ENCODE peak calls at places on chromosome 14, in seven cellular contexts. One of them, this sample, is unnamed.

GRCh38 chr14:35438910-35439713 is 34.6 kb upstream of the NFKBIA start:
- DNase-seq in left ventricle myocardium inferior: no peak
- DNase-seq in ovary: no peak
- DNase-seq in CD8-positive, alpha-beta T cell: no peak
- DNase-seq in HepG2: peak; percentile 52
- DNase-seq in psoas muscle: no peak
- DNase-seq in CD8-positive, alpha-beta memory T cell: no peak
- DNase-seq in this sample: no peak

GRCh38 chr14:34012369-34012768 is 61.5 kb upstream of the EGLN3 start:
- DNase-seq in CD8-positive, alpha-beta memory T cell: no peak
- DNase-seq in HepG2: no peak
- DNase-seq in ovary: no peak
- DNase-seq in CD8-positive, alpha-beta T cell: no peak
- DNase-seq in psoas muscle: no peak
- DNase-seq in left ventricle myocardium inferior: no peak
- DNase-seq in this sample: no peak

GRCh38 chr14:94364964-94365363 is 23.4 kb downstream of the SERPINA1 start:
- DNase-seq in CD8-positive, alpha-beta memory T cell: no peak
- DNase-seq in ovary: no peak
- DNase-seq in psoas muscle: no peak
- DNase-seq in left ventricle myocardium inferior: no peak
- DNase-seq in HepG2: no peak
- DNase-seq in CD8-positive, alpha-beta T cell: no peak
- DNase-seq in this sample: no peak

GRCh38 chr14:23076785-23077408 is 18.0 kb downstream of the ACIN1 start:
- DNase-seq in left ventricle myocardium inferior: no peak
- DNase-seq in HepG2: peak; percentile 68
- DNase-seq in psoas muscle: no peak
- DNase-seq in CD8-positive, alpha-beta memory T cell: peak; percentile 50
- DNase-seq in ovary: no peak
- DNase-seq in CD8-positive, alpha-beta T cell: no peak
- DNase-seq in this sample: no peak

GRCh38 chr14:93120522-93120921 is 4.8 kb upstream of the ITPK1 start:
- DNase-seq in psoas muscle: no peak
- DNase-seq in CD8-positive, alpha-beta memory T cell: no peak
- DNase-seq in CD8-positive, alpha-beta T cell: no peak
- DNase-seq in left ventricle myocardium inferior: no peak
- DNase-seq in HepG2: no peak
- DNase-seq in ovary: no peak
- DNase-seq in this sample: no peak

GRCh38 chr14:51511265-51511664 is 140.4 kb upstream of the FRMD6 start:
- DNase-seq in ovary: no peak
- DNase-seq in CD8-positive, alpha-beta memory T cell: no peak
- DNase-seq in left ventricle myocardium inferior: no peak
- DNase-seq in CD8-positive, alpha-beta T cell: no peak
- DNase-seq in HepG2: no peak
- DNase-seq in psoas muscle: no peak
- DNase-seq in this sample: no peak

GRCh38 chr14:97888331-97888730 is 1091.1 kb downstream of the VRK1 start:
- DNase-seq in ovary: no peak
- DNase-seq in HepG2: no peak
- DNase-seq in psoas muscle: no peak
- DNase-seq in CD8-positive, alpha-beta memory T cell: no peak
- DNase-seq in left ventricle myocardium inferior: no peak
- DNase-seq in CD8-positive, alpha-beta T cell: no peak
- DNase-seq in this sample: no peak

GRCh38 chr14:79602023-79602422 is 609.3 kb downstream of the DIO2 start:
- DNase-seq in CD8-positive, alpha-beta memory T cell: no peak
- DNase-seq in CD8-positive, alpha-beta T cell: no peak
- DNase-seq in HepG2: no peak
- DNase-seq in left ventricle myocardium inferior: no peak
- DNase-seq in ovary: no peak
- DNase-seq in psoas muscle: no peak
- DNase-seq in this sample: no peak

GRCh38 chr14:52348796-52349195 is 34.7 kb downstream of the PTGER2 start:
- DNase-seq in left ventricle myocardium inferior: no peak
- DNase-seq in psoas muscle: no peak
- DNase-seq in CD8-positive, alpha-beta T cell: no peak
- DNase-seq in ovary: no peak
- DNase-seq in HepG2: no peak
- DNase-seq in CD8-positive, alpha-beta memory T cell: no peak
- DNase-seq in this sample: no peak

GRCh38 chr14:32507029-32507984 is 178.2 kb downstream of the AKAP6 start:
- DNase-seq in ovary: no peak
- DNase-seq in CD8-positive, alpha-beta memory T cell: no peak
- DNase-seq in HepG2: no peak
- DNase-seq in left ventricle myocardium inferior: no peak
- DNase-seq in CD8-positive, alpha-beta T cell: no peak
- DNase-seq in psoas muscle: no peak
- DNase-seq in this sample: no peak

GRCh38 chr14:31829256-31829923 is 247.7 kb upstream of the ARHGAP5 start:
- DNase-seq in CD8-positive, alpha-beta T cell: no peak
- DNase-seq in ovary: no peak
- DNase-seq in left ventricle myocardium inferior: no peak
- DNase-seq in CD8-positive, alpha-beta memory T cell: no peak
- DNase-seq in HepG2: no peak
- DNase-seq in psoas muscle: no peak
- DNase-seq in this sample: no peak

GRCh38 chr14:71478542-71478941 is 453.7 kb upstream of the RGS6 start:
- DNase-seq in CD8-positive, alpha-beta memory T cell: no peak
- DNase-seq in left ventricle myocardium inferior: no peak
- DNase-seq in CD8-positive, alpha-beta T cell: no peak
- DNase-seq in HepG2: no peak
- DNase-seq in ovary: no peak
- DNase-seq in psoas muscle: no peak
- DNase-seq in this sample: peak; percentile 2

GRCh38 chr14:75123991-75124390 is 2.9 kb downstream of the NEK9 start:
- DNase-seq in ovary: no peak
- DNase-seq in CD8-positive, alpha-beta T cell: no peak
- DNase-seq in psoas muscle: no peak
- DNase-seq in left ventricle myocardium inferior: no peak
- DNase-seq in CD8-positive, alpha-beta memory T cell: no peak
- DNase-seq in HepG2: no peak
- DNase-seq in this sample: no peak

GRCh38 chr14:70905316-70905715 is 1.9 kb upstream of the PCNX1 start:
- DNase-seq in ovary: peak; percentile 62
- DNase-seq in CD8-positive, alpha-beta memory T cell: no peak
- DNase-seq in left ventricle myocardium inferior: peak; percentile 74
- DNase-seq in HepG2: no peak
- DNase-seq in psoas muscle: peak; percentile 19
- DNase-seq in CD8-positive, alpha-beta T cell: no peak
- DNase-seq in this sample: no peak

GRCh38 chr14:58635041-58635440 is 2.7 kb upstream of the DACT1 start:
- DNase-seq in HepG2: no peak
- DNase-seq in psoas muscle: no peak
- DNase-seq in left ventricle myocardium inferior: no peak
- DNase-seq in CD8-positive, alpha-beta memory T cell: no peak
- DNase-seq in CD8-positive, alpha-beta T cell: no peak
- DNase-seq in ovary: no peak
- DNase-seq in this sample: no peak

GRCh38 chr14:56271988-56272387 is 153.8 kb downstream of the PELI2 start:
- DNase-seq in left ventricle myocardium inferior: no peak
- DNase-seq in HepG2: no peak
- DNase-seq in ovary: no peak
- DNase-seq in CD8-positive, alpha-beta T cell: no peak
- DNase-seq in psoas muscle: no peak
- DNase-seq in CD8-positive, alpha-beta memory T cell: no peak
- DNase-seq in this sample: no peak

GRCh38 chr14:44847910-44848309 is 113.8 kb downstream of the KLHL28 start:
- DNase-seq in psoas muscle: no peak
- DNase-seq in left ventricle myocardium inferior: no peak
- DNase-seq in CD8-positive, alpha-beta T cell: no peak
- DNase-seq in CD8-positive, alpha-beta memory T cell: no peak
- DNase-seq in ovary: no peak
- DNase-seq in HepG2: no peak
- DNase-seq in this sample: no peak

GRCh38 chr14:39025810-39026627 is 77.0 kb downstream of the SEC23A start:
- DNase-seq in psoas muscle: no peak
- DNase-seq in CD8-positive, alpha-beta T cell: no peak
- DNase-seq in CD8-positive, alpha-beta memory T cell: no peak
- DNase-seq in left ventricle myocardium inferior: no peak
- DNase-seq in HepG2: peak; percentile 87
- DNase-seq in ovary: no peak
- DNase-seq in this sample: no peak

GRCh38 chr14:25006961-25007795 is 42.8 kb downstream of the STXBP6 start:
- DNase-seq in psoas muscle: no peak
- DNase-seq in ovary: no peak
- DNase-seq in left ventricle myocardium inferior: no peak
- DNase-seq in HepG2: peak; percentile 70
- DNase-seq in CD8-positive, alpha-beta T cell: no peak
- DNase-seq in CD8-positive, alpha-beta memory T cell: no peak
- DNase-seq in this sample: no peak

GRCh38 chr14:20487402-20487742 is 18.0 kb upstream of the RNASE10 start:
- DNase-seq in CD8-positive, alpha-beta memory T cell: no peak
- DNase-seq in CD8-positive, alpha-beta T cell: no peak
- DNase-seq in psoas muscle: no peak
- DNase-seq in left ventricle myocardium inferior: no peak
- DNase-seq in HepG2: no peak
- DNase-seq in ovary: no peak
- DNase-seq in this sample: no peak

GRCh38 chr14:34081126-34081575 is 130.3 kb upstream of the EGLN3 start:
- DNase-seq in ovary: no peak
- DNase-seq in left ventricle myocardium inferior: no peak
- DNase-seq in HepG2: no peak
- DNase-seq in CD8-positive, alpha-beta T cell: no peak
- DNase-seq in psoas muscle: no peak
- DNase-seq in CD8-positive, alpha-beta memory T cell: no peak
- DNase-seq in this sample: no peak

GRCh38 chr14:101862711-101863110 is 101.2 kb downstream of the PPP2R5C start:
- DNase-seq in CD8-positive, alpha-beta T cell: no peak
- DNase-seq in psoas muscle: no peak
- DNase-seq in ovary: no peak
- DNase-seq in HepG2: no peak
- DNase-seq in CD8-positive, alpha-beta memory T cell: no peak
- DNase-seq in left ventricle myocardium inferior: no peak
- DNase-seq in this sample: no peak

GRCh38 chr14:99564903-99565259 is 39.1 kb downstream of the CCDC85C start:
- DNase-seq in HepG2: no peak
- DNase-seq in ovary: no peak
- DNase-seq in CD8-positive, alpha-beta memory T cell: no peak
- DNase-seq in psoas muscle: no peak
- DNase-seq in left ventricle myocardium inferior: no peak
- DNase-seq in CD8-positive, alpha-beta T cell: no peak
- DNase-seq in this sample: no peak
- H3K27ac ChIP-seq in HepG2: peak overlapping the region; percentile 91
- H3K27ac ChIP-seq in ovary: no peak overlapping the region
- H3K27ac ChIP-seq in CD8-positive, alpha-beta memory T cell: no peak overlapping the region
- H3K27ac ChIP-seq in psoas muscle: peak overlapping the region; percentile 41
- H3K27ac ChIP-seq in left ventricle myocardium inferior: peak overlapping the region; percentile 86
- H3K27ac ChIP-seq in CD8-positive, alpha-beta T cell: no peak overlapping the region
- H3K27ac ChIP-seq in this sample: no peak overlapping the region

GRCh38 chr14:100290607-100291304 is 15.5 kb downstream of the SLC25A29 start:
- DNase-seq in CD8-positive, alpha-beta T cell: no peak
- DNase-seq in CD8-positive, alpha-beta memory T cell: no peak
- DNase-seq in ovary: no peak
- DNase-seq in HepG2: peak; percentile 86
- DNase-seq in left ventricle myocardium inferior: no peak
- DNase-seq in psoas muscle: no peak
- DNase-seq in this sample: no peak
- H3K27ac ChIP-seq in CD8-positive, alpha-beta T cell: no peak overlapping the region
- H3K27ac ChIP-seq in CD8-positive, alpha-beta memory T cell: no peak overlapping the region
- H3K27ac ChIP-seq in ovary: no peak overlapping the region
- H3K27ac ChIP-seq in HepG2: peak overlapping the region; percentile 86
- H3K27ac ChIP-seq in left ventricle myocardium inferior: no peak overlapping the region
- H3K27ac ChIP-seq in psoas muscle: no peak overlapping the region
- H3K27ac ChIP-seq in this sample: no peak overlapping the region

GRCh38 chr14:98907271-98907670 is 364.7 kb downstream of the BCL11B start:
- DNase-seq in ovary: no peak
- DNase-seq in left ventricle myocardium inferior: no peak
- DNase-seq in CD8-positive, alpha-beta T cell: no peak
- DNase-seq in HepG2: no peak
- DNase-seq in CD8-positive, alpha-beta memory T cell: no peak
- DNase-seq in psoas muscle: no peak
- DNase-seq in this sample: no peak

GRCh38 chr14:98904677-98905076 is 367.3 kb downstream of the BCL11B start:
- DNase-seq in ovary: no peak
- DNase-seq in left ventricle myocardium inferior: no peak
- DNase-seq in CD8-positive, alpha-beta memory T cell: no peak
- DNase-seq in HepG2: no peak
- DNase-seq in psoas muscle: no peak
- DNase-seq in CD8-positive, alpha-beta T cell: no peak
- DNase-seq in this sample: no peak

GRCh38 chr14:98907981-98908544 is 363.9 kb downstream of the BCL11B start:
- DNase-seq in CD8-positive, alpha-beta T cell: no peak
- DNase-seq in psoas muscle: no peak
- DNase-seq in HepG2: no peak
- DNase-seq in CD8-positive, alpha-beta memory T cell: no peak
- DNase-seq in ovary: no peak
- DNase-seq in left ventricle myocardium inferior: no peak
- DNase-seq in this sample: no peak

GRCh38 chr14:98903371-98903770 is 368.6 kb downstream of the BCL11B start:
- DNase-seq in ovary: no peak
- DNase-seq in left ventricle myocardium inferior: no peak
- DNase-seq in CD8-positive, alpha-beta T cell: no peak
- DNase-seq in HepG2: no peak
- DNase-seq in CD8-positive, alpha-beta memory T cell: no peak
- DNase-seq in psoas muscle: no peak
- DNase-seq in this sample: no peak

DNA sequence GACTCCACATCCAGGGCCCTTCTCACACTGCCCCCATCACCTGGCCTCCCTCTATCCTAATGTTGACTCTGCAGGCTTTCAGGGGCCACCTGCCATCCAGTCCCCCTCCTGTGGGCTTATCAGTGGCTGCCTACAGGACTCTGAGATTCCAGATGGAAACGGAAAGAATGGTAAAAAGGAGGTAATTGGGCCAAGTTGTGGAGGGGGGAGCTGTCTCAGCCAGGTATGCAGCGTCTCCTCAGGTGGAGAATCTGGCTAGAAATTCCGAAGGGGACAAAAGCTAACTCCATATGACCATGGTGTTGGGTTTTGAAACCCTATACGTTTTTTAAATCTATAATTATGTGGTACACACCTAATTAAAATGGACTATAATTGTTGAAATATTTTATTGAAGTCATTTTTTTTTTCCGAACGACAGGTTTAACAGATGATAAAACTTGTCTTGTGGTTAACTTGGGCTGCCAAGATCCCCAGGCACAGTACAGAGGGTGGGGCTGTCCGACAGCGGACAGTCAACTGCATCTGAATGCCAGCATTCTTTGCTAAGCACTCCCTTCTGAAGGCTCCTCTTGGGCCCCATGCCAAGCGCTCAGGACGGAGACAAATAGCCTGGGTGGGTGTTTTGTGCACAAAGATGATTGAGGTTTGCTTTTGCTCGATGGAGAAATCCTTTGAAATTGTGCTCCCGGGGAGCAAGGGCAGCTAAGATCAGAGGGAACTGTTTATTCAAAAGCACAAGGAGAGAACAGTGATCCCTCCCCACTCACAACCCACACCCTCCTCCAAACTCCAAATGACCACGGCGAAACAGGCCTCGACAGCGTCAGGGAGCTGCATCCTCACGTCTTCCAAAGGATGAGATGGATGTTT is 365.6 kb downstream of the BCL11B start:
- DNase-seq in ovary: peak; percentile 53
- DNase-seq in psoas muscle: peak; percentile 41
- DNase-seq in CD8-positive, alpha-beta memory T cell: no peak
- DNase-seq in HepG2: peak; percentile 3
- DNase-seq in CD8-positive, alpha-beta T cell: no peak
- DNase-seq in left ventricle myocardium inferior: no peak
- DNase-seq in this sample: no peak
- H3K27ac ChIP-seq in ovary: no peak overlapping the region
- H3K27ac ChIP-seq in psoas muscle: no peak overlapping the region
- H3K27ac ChIP-seq in CD8-positive, alpha-beta memory T cell: no peak overlapping the region
- H3K27ac ChIP-seq in HepG2: no peak overlapping the region
- H3K27ac ChIP-seq in CD8-positive, alpha-beta T cell: no peak overlapping the region
- H3K27ac ChIP-seq in left ventricle myocardium inferior: no peak overlapping the region
- H3K27ac ChIP-seq in this sample: no peak overlapping the region

GRCh38 chr14:96727980-96728717 is 69.0 kb upstream of the VRK1 start:
- DNase-seq in ovary: no peak
- DNase-seq in CD8-positive, alpha-beta memory T cell: no peak
- DNase-seq in HepG2: no peak
- DNase-seq in left ventricle myocardium inferior: no peak
- DNase-seq in CD8-positive, alpha-beta T cell: no peak
- DNase-seq in psoas muscle: no peak
- DNase-seq in this sample: no peak
- H3K27ac ChIP-seq in ovary: no peak overlapping the region
- H3K27ac ChIP-seq in CD8-positive, alpha-beta memory T cell: no peak overlapping the region
- H3K27ac ChIP-seq in HepG2: no peak overlapping the region
- H3K27ac ChIP-seq in left ventricle myocardium inferior: no peak overlapping the region
- H3K27ac ChIP-seq in CD8-positive, alpha-beta T cell: no peak overlapping the region
- H3K27ac ChIP-seq in psoas muscle: no peak overlapping the region
- H3K27ac ChIP-seq in this sample: no peak overlapping the region

This sample was measured in naive thymus-derived CD4-positive, alpha-beta T cell.